ENCODE peak calls at places on chromosome 1, in four cellular contexts. One of them, this sample, is unnamed.

GRCh38 chr1:32394890-32395415 is 712 bp upstream of the BSDC1 start:
- DNase-seq in K562: no peak
- DNase-seq in GM12878: no peak
- DNase-seq in HepG2: peak; percentile 56
- DNase-seq in this sample: peak; percentile 52

GRCh38 chr1:48725331-48725730 is 51.4 kb downstream of the BEND5 start:
- DNase-seq in K562: no peak
- DNase-seq in GM12878: no peak
- DNase-seq in HepG2: no peak
- DNase-seq in this sample: no peak

GRCh38 chr1:218711884-218712674 is 366.9 kb downstream of the TGFB2 start:
- DNase-seq in K562: no peak
- DNase-seq in GM12878: no peak
- DNase-seq in HepG2: no peak
- DNase-seq in this sample: no peak

GRCh38 chr1:58983159-58983558 is 199.3 kb upstream of the JUN start:
- DNase-seq in K562: no peak
- DNase-seq in GM12878: no peak
- DNase-seq in HepG2: no peak
- DNase-seq in this sample: no peak

GRCh38 chr1:218718216-218718615 is 373.1 kb downstream of the TGFB2 start:
- DNase-seq in K562: no peak
- DNase-seq in GM12878: no peak
- DNase-seq in HepG2: no peak
- DNase-seq in this sample: no peak

GRCh38 chr1:28374297-28374696 is 4.8 kb downstream of the PHACTR4 start:
- DNase-seq in K562: no peak
- DNase-seq in GM12878: no peak
- DNase-seq in HepG2: no peak
- DNase-seq in this sample: no peak

GRCh38 chr1:185398599-185398998 is 81.6 kb upstream of the IVNS1ABP start:
- DNase-seq in K562: no peak
- DNase-seq in GM12878: no peak
- DNase-seq in HepG2: no peak
- DNase-seq in this sample: no peak

GRCh38 chr1:90963651-90964050 is 58.2 kb downstream of the ZNF644 start:
- DNase-seq in K562: no peak
- DNase-seq in GM12878: no peak
- DNase-seq in HepG2: no peak
- DNase-seq in this sample: no peak

GRCh38 chr1:7539772-7540175 is 231.3 kb upstream of the VAMP3 start:
- DNase-seq in K562: peak; percentile 70
- DNase-seq in GM12878: no peak
- DNase-seq in HepG2: no peak
- DNase-seq in this sample: peak; percentile 57

GRCh38 chr1:154179951-154180687 is 11.8 kb downstream of the TPM3 start:
- DNase-seq in K562: no peak
- DNase-seq in GM12878: no peak
- DNase-seq in HepG2: no peak
- DNase-seq in this sample: no peak

GRCh38 chr1:183806650-183807049 is 1.7 kb downstream of the RGL1 start:
- DNase-seq in K562: no peak
- DNase-seq in GM12878: no peak
- DNase-seq in HepG2: no peak
- DNase-seq in this sample: no peak

GRCh38 chr1:1553821-1554494 is 13.5 kb upstream of the TMEM240 start:
- DNase-seq in K562: no peak
- DNase-seq in GM12878: no peak
- DNase-seq in HepG2: no peak
- DNase-seq in this sample: no peak

DNA sequence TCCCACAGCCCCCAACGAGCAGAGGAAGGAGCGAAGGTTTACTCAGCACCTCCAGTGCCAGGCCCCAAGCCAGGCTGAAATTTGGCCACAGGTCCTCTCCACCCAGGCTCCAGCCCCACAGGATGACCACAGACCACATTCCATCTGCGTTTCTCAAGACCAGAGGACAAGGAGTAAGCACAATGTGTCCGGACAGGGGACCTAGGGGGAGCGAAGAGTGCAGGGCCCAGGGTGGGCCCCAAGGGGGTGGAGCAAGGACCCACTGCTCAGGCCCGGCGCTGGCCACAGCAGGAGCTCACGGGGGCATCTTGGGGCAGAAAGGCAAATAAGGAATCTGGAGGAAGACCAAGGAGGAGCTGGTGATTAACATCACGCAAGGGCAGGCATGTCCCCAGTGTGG is 100.5 kb downstream of the NPHP4 start:
- DNase-seq in K562: no peak
- DNase-seq in GM12878: no peak
- DNase-seq in HepG2: no peak
- DNase-seq in this sample: no peak
- TF ChIP-seq TARDBP in K562: no peak
- TF ChIP-seq TARDBP in GM12878: no peak
- TF ChIP-seq TARDBP in HepG2: no peak
- TF ChIP-seq TARDBP in this sample: no peak

GRCh38 chr1:208476825-208477170 is 232.6 kb upstream of the PLXNA2 start:
- DNase-seq in K562: no peak
- DNase-seq in GM12878: no peak
- DNase-seq in HepG2: no peak
- DNase-seq in this sample: no peak
- TF ChIP-seq SP1 in K562: no peak
- TF ChIP-seq SP1 in GM12878: no peak
- TF ChIP-seq SP1 in HepG2: no peak
- TF ChIP-seq SP1 in this sample: no peak

DNA sequence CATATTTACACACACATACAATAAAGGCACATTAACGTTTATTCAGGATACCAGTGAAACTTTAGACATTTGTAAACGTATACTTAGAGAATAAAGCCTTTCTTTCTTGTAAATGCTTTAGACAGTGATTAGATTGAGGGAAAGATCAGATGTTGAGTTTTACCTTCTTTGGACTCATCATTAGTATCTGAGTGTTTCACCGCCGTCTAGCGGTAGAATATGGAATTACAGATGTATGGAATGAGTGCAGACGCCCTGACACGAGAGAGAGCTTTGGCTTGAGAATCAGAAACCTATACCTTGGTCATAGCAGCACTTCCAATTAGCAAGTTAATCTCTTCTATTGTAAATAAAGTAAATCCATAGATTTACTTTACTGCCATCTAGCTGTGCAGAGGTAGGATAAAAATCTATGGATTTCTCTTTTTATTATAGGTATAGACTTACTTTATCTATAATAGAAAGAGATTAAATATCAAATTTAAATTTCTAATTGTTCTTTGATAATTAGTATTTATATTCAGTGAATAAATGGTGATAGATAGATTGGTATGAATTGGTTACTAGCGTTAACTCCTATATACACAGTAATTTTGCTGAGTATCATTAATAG is 12.6 kb downstream of the FLG2 start:
- DNase-seq in K562: peak; percentile 55
- DNase-seq in GM12878: peak; percentile 9
- DNase-seq in HepG2: peak; percentile 50
- DNase-seq in this sample: peak; percentile 45
- TF ChIP-seq TARDBP in K562: no peak
- TF ChIP-seq TARDBP in GM12878: no peak
- TF ChIP-seq TARDBP in HepG2: no peak
- TF ChIP-seq TARDBP in this sample: no peak

DNA sequence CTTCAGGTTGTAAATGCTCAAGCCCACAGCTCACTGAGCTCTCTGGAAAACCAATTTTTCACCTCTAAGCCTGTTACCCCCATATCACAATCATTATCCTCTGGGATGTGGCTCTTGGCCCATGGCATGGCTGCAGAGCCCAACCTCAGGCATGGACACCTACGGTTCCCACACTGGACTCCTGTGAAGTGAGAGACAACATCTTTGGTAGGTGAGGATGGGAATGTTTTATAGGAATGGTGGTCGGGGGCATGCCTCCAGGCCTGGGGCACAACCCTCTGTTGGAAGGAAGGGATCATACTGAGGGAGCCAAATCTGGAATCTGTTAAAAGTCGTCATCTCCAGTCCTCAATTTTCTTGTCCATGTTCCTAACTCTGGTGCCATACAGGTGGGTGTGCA is 179.1 kb downstream of the FOXD2 start:
- DNase-seq in K562: no peak
- DNase-seq in GM12878: no peak
- DNase-seq in HepG2: no peak
- DNase-seq in this sample: no peak
- TF ChIP-seq SP1 in K562: no peak
- TF ChIP-seq SP1 in GM12878: no peak
- TF ChIP-seq SP1 in HepG2: no peak
- TF ChIP-seq SP1 in this sample: no peak

GRCh38 chr1:43705982-43706597 is 1.2 kb upstream of the ST3GAL3 start:
- DNase-seq in K562: no peak
- DNase-seq in GM12878: no peak
- DNase-seq in HepG2: no peak
- DNase-seq in this sample: no peak
- TF ChIP-seq TARDBP in K562: no peak
- TF ChIP-seq TARDBP in GM12878: no peak
- TF ChIP-seq TARDBP in HepG2: no peak
- TF ChIP-seq TARDBP in this sample: no peak

GRCh38 chr1:39453603-39454002 is 37.8 kb upstream of the BMP8A start:
- DNase-seq in K562: no peak
- DNase-seq in GM12878: no peak
- DNase-seq in HepG2: no peak
- DNase-seq in this sample: no peak

GRCh38 chr1:39445573-39445972 is 45.9 kb upstream of the BMP8A start:
- DNase-seq in K562: no peak
- DNase-seq in GM12878: no peak
- DNase-seq in HepG2: no peak
- DNase-seq in this sample: no peak

GRCh38 chr1:39452540-39452939 is 38.9 kb upstream of the BMP8A start:
- DNase-seq in K562: no peak
- DNase-seq in GM12878: no peak
- DNase-seq in HepG2: no peak
- DNase-seq in this sample: no peak

GRCh38 chr1:39452081-39452480 is 39.4 kb upstream of the BMP8A start:
- DNase-seq in K562: no peak
- DNase-seq in GM12878: no peak
- DNase-seq in HepG2: no peak
- DNase-seq in this sample: no peak

DNA sequence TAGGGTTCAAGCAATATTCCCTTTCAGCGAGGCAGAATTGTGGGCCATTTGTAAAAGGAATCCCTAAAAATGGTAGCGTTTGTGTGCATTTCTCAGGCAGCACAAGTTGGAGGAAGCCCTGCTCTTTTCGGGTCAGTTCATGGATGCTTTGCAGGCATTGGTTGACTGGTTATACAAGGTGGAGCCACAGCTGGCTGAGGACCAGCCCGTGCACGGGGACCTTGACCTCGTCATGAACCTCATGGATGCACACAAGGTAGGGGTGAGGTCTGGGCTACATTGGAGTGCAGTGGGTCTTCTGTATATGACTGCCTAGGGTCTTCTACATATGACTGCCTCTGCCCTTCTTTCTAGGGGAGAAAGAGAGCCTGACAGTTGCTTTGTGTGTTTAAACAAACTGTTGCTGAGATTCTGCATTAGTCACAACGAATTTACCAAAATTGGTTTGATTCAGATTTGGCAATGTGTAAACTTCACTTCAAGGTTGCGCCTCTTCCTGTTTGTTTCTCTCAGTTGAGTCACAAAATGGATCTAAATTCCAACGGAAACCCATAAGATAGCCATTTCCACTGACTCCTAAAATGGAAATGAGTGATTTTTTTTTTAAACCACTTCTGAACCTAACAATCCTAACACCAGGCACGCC is 40.4 kb upstream of the BMP8A start:
- DNase-seq in K562: no peak
- DNase-seq in GM12878: no peak
- DNase-seq in HepG2: peak; percentile 15
- DNase-seq in this sample: no peak
- TF ChIP-seq SP1 in K562: no peak
- TF ChIP-seq SP1 in GM12878: no peak
- TF ChIP-seq SP1 in HepG2: no peak
- TF ChIP-seq SP1 in this sample: no peak

GRCh38 chr1:33692216-33693188 is 171.4 kb upstream of the HMGB4 start:
- DNase-seq in K562: no peak
- DNase-seq in GM12878: no peak
- DNase-seq in HepG2: no peak
- DNase-seq in this sample: no peak
- TF ChIP-seq TARDBP in K562: no peak
- TF ChIP-seq TARDBP in GM12878: no peak
- TF ChIP-seq TARDBP in HepG2: no peak
- TF ChIP-seq TARDBP in this sample: no peak

This sample was measured in HEK293T.